ENCODE peak calls at places on chromosomes 13 and 19, in four cellular contexts. One of them, this sample, is unnamed.

GRCh38 chr19:17677002-17677401 is 11.2 kb downstream of the UNC13A start:
- DNase-seq in HepG2: peak; percentile 12
- DNase-seq in K562: peak; percentile 71
- DNase-seq in GM12878: no peak
- DNase-seq in this sample: peak; percentile 45

GRCh38 chr13:107379398-107380155 is 811.6 kb upstream of the ARGLU1 start:
- DNase-seq in HepG2: no peak
- DNase-seq in K562: no peak
- DNase-seq in GM12878: no peak
- DNase-seq in this sample: no peak

GRCh38 chr13:21689097-21689496 is 18.2 kb downstream of the FGF9 start:
- DNase-seq in HepG2: no peak
- DNase-seq in GM12878: no peak
- DNase-seq in K562: no peak
- DNase-seq in this sample: no peak

GRCh38 chr19:2475018-2475701 is 767 bp upstream of the GADD45B start:
- DNase-seq in GM12878: no peak
- DNase-seq in K562: peak; percentile 49
- DNase-seq in HepG2: no peak
- DNase-seq in this sample: peak; percentile 55

GRCh38 chr13:76286178-76286577 is 600.0 kb downstream of the KCTD12 start:
- DNase-seq in HepG2: no peak
- DNase-seq in K562: no peak
- DNase-seq in GM12878: no peak
- DNase-seq in this sample: no peak

GRCh38 chr13:29435125-29435911 is 160.2 kb downstream of the SLC7A1 start:
- DNase-seq in HepG2: no peak
- DNase-seq in K562: no peak
- DNase-seq in GM12878: no peak
- DNase-seq in this sample: no peak

GRCh38 chr13:26678330-26678729 is 82.3 kb downstream of the GPR12 start:
- DNase-seq in HepG2: no peak
- DNase-seq in K562: no peak
- DNase-seq in GM12878: no peak
- DNase-seq in this sample: no peak

GRCh38 chr13:24875566-24875965 is 111.6 kb downstream of the RNF17 start:
- DNase-seq in HepG2: no peak
- DNase-seq in K562: no peak
- DNase-seq in GM12878: no peak
- DNase-seq in this sample: no peak

GRCh38 chr13:99133230-99133629 is 67.4 kb upstream of the UBAC2 start:
- DNase-seq in GM12878: no peak
- DNase-seq in HepG2: no peak
- DNase-seq in K562: no peak
- DNase-seq in this sample: no peak

GRCh38 chr13:107585466-107585865 is 629.9 kb downstream of the LIG4 start:
- DNase-seq in K562: no peak
- DNase-seq in HepG2: no peak
- DNase-seq in GM12878: no peak
- DNase-seq in this sample: no peak

GRCh38 chr13:58619396-58620113 is 988.0 kb downstream of the PCDH17 start:
- DNase-seq in K562: no peak
- DNase-seq in HepG2: no peak
- DNase-seq in GM12878: no peak
- DNase-seq in this sample: no peak

GRCh38 chr13:42272115-42272756 is at the start of gene AKAP11:
- DNase-seq in HepG2: peak; percentile 15
- DNase-seq in K562: peak; percentile 52
- DNase-seq in GM12878: no peak
- DNase-seq in this sample: peak; percentile 60

GRCh38 chr13:111303559-111303958 is 16.9 kb upstream of the TEX29 start:
- DNase-seq in K562: no peak
- DNase-seq in HepG2: no peak
- DNase-seq in GM12878: no peak
- DNase-seq in this sample: no peak

GRCh38 chr19:48913114-48913513 is 13.0 kb downstream of the NUCB1 start:
- DNase-seq in HepG2: no peak
- DNase-seq in K562: no peak
- DNase-seq in GM12878: no peak
- DNase-seq in this sample: no peak

GRCh38 chr13:32115069-32115468 is 83.5 kb downstream of the FRY start:
- DNase-seq in GM12878: no peak
- DNase-seq in HepG2: no peak
- DNase-seq in K562: no peak
- DNase-seq in this sample: no peak

GRCh38 chr13:40780822-40781401 is 8.5 kb upstream of the SLC25A15 start:
- DNase-seq in HepG2: peak; percentile 54
- DNase-seq in GM12878: no peak
- DNase-seq in K562: peak; percentile 51
- DNase-seq in this sample: no peak
- TF ChIP-seq ETV6 in HepG2: no peak
- TF ChIP-seq ETV6 in GM12878: no peak
- TF ChIP-seq ETV6 in K562: no peak
- TF ChIP-seq ETV6 in this sample: no peak

GRCh38 chr13:33611016-33611805 is 206.7 kb upstream of the RFC3 start:
- DNase-seq in K562: no peak
- DNase-seq in GM12878: no peak
- DNase-seq in HepG2: peak; percentile 83
- DNase-seq in this sample: no peak
- TF ChIP-seq CREB1 in K562: no peak
- TF ChIP-seq CREB1 in GM12878: no peak
- TF ChIP-seq CREB1 in HepG2: no peak
- TF ChIP-seq CREB1 in this sample: no peak

GRCh38 chr19:41443813-41444455 is 978 bp downstream of the ERICH4 start:
- DNase-seq in HepG2: no peak
- DNase-seq in K562: no peak
- DNase-seq in GM12878: no peak
- DNase-seq in this sample: no peak
- TF ChIP-seq ETV6 in HepG2: no peak
- TF ChIP-seq ETV6 in K562: no peak
- TF ChIP-seq ETV6 in GM12878: no peak
- TF ChIP-seq ETV6 in this sample: no peak

GRCh38 chr19:5306531-5306930 is 34.1 kb downstream of the PTPRS start:
- DNase-seq in HepG2: no peak
- DNase-seq in GM12878: no peak
- DNase-seq in K562: no peak
- DNase-seq in this sample: no peak
- TF ChIP-seq CREB1 in HepG2: no peak
- TF ChIP-seq CREB1 in GM12878: no peak
- TF ChIP-seq CREB1 in K562: no peak
- TF ChIP-seq CREB1 in this sample: no peak

DNA sequence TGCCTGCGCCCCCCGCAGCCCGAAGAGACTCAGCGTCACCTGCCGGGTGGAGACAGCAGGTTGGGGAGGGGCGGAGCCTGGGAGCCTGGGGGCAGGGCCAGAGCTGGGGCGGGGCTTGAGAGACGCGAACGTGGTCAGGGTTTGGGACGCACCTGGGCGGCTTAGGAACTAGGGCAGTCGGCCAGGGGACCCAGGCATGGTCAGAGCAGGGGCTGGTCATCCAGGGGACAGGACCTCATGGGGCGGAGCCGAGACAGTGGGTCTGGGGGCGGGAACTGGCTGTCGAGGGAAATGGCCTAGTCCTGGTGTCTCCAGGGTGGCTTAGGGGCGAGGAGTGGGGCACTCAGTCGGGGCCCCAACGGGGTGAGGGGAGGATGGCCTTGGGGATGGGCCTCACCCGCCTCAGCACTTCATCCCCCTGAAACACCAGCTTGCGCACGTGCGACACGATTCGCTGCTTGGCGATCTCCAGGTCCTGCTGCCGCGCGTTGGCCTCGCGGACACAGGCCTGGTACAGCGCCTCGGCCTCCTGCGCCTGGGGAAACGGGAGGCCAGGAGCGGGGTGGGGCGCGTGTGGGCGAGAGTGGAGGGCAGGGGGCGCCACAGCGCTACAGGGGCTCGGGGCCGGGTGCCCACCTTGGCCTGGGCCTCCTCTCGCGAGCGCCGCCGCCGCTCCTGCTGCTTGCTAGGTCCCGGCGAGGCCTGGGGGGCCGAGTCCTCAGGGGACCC is 5.8 kb downstream of the GMIP start:
- DNase-seq in K562: no peak
- DNase-seq in GM12878: no peak
- DNase-seq in HepG2: no peak
- DNase-seq in this sample: peak; percentile 94
- TF ChIP-seq ETV6 in K562: no peak
- TF ChIP-seq ETV6 in GM12878: no peak
- TF ChIP-seq ETV6 in HepG2: no peak
- TF ChIP-seq ETV6 in this sample: peak; percentile 22

GRCh38 chr13:34523401-34523800 is 418.7 kb upstream of the NBEA start:
- DNase-seq in GM12878: no peak
- DNase-seq in K562: no peak
- DNase-seq in HepG2: no peak
- DNase-seq in this sample: no peak
- TF ChIP-seq CREB1 in GM12878: no peak
- TF ChIP-seq CREB1 in K562: no peak
- TF ChIP-seq CREB1 in HepG2: no peak
- TF ChIP-seq CREB1 in this sample: no peak

DNA sequence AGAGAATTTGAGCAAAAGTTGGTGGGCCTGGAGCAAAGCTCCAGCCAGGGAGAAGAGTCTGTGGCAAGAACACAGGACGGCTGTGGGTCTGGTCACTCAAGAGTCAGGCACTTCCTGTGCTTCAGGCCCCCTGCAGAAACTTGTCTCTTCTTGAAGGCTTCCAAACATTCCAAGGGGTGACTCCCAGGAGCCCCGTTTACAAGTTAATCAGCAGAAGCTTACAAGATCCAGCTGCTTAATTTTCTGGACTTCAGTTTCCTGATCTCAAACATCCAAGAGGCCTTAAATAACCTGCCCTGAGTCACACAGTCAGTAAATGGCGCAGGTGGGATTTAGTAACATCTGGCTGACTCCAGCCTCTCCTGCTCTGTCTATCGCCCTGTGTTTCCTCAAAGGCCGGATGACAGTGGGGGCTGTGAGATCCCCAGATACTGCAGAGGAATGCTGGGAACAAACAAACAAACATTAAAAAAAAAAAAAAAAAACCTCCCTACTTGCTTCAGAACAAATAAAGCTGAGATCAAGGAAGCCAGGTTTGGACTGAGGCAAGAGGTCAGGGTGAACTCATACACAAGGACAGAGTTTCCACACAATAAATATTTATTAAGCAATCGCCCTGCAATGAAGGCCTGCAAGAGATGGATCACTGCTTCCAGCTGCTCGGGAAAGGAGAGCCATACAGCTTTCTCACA is 175.4 kb upstream of the RFC3 start:
- DNase-seq in GM12878: no peak
- DNase-seq in HepG2: peak; percentile 99
- DNase-seq in K562: no peak
- DNase-seq in this sample: no peak
- TF ChIP-seq ETV6 in GM12878: no peak
- TF ChIP-seq ETV6 in HepG2: peak; percentile 36
- TF ChIP-seq ETV6 in K562: no peak
- TF ChIP-seq ETV6 in this sample: no peak

GRCh38 chr13:60012503-60012902 is 151.2 kb downstream of the DIAPH3 start:
- DNase-seq in K562: no peak
- DNase-seq in HepG2: no peak
- DNase-seq in GM12878: no peak
- DNase-seq in this sample: no peak
- TF ChIP-seq CREB1 in K562: no peak
- TF ChIP-seq CREB1 in HepG2: no peak
- TF ChIP-seq CREB1 in GM12878: no peak
- TF ChIP-seq CREB1 in this sample: no peak